ENCODE peak calls at places on chromosomes 3 and 15, in four cellular contexts. R, M, I and Q are unnamed samples.

GRCh38 chr3:196968233-196969000 is at the start of gene PIGZ:
- DNase-seq in R (peak; percentile 90), M (no peak), I (peak; percentile 44), Q (peak; percentile 44)

GRCh38 chr3:64229903-64230302 is 4.6 kb upstream of the PRICKLE2 start:
- DNase-seq in R (no peak), M (no peak), I (no peak), Q (no peak)

GRCh38 chr3:58082047-58082446 is 73.8 kb downstream of the FLNB start:
- DNase-seq in R (no peak), M (peak; percentile 50), I (no peak), Q (peak; percentile 43)

GRCh38 chr3:30263238-30263920 is 343.0 kb upstream of the TGFBR2 start:
- DNase-seq in R (no peak), M (no peak), I (no peak), Q (peak; percentile 16)

GRCh38 chr3:64900916-64901903 is 213.4 kb upstream of the ADAMTS9 start:
- DNase-seq in R (no peak), M (peak; percentile 32), I (no peak), Q (no peak)

GRCh38 chr15:70604671-70605070 is 158.7 kb downstream of the UACA start:
- DNase-seq in R (no peak), M (no peak), I (no peak), Q (no peak)

GRCh38 chr3:10882851-10883250 is 66.8 kb downstream of the SLC6A11 start:
- DNase-seq in R (no peak), M (no peak), I (no peak), Q (no peak)

GRCh38 chr3:99681512-99681911 is 43.1 kb downstream of the COL8A1 start:
- DNase-seq in R (no peak), M (no peak), I (no peak), Q (no peak)

GRCh38 chr3:183502782-183503181 is 52.7 kb downstream of the KLHL6 start:
- DNase-seq in R (no peak), M (no peak), I (no peak), Q (no peak)

GRCh38 chr3:99269606-99270355 is 368.3 kb upstream of the DCBLD2 start:
- DNase-seq in R (no peak), M (peak; percentile 4), I (peak; percentile 25), Q (no peak)

GRCh38 chr15:92226020-92226612 is 167.6 kb upstream of the ST8SIA2 start:
- DNase-seq in R (peak; percentile 15), M (no peak), I (no peak), Q (no peak)

GRCh38 chr3:159904911-159905310 is 83.7 kb upstream of the IL12A start:
- DNase-seq in R (no peak), M (no peak), I (no peak), Q (no peak)

GRCh38 chr3:32551087-32551486 is 19.6 kb downstream of the DYNC1LI1 start:
- DNase-seq in R (no peak), M (no peak), I (no peak), Q (no peak)

GRCh38 chr3:37056826-37057225 is 63.5 kb downstream of the MLH1 start:
- DNase-seq in R (no peak), M (no peak), I (no peak), Q (no peak)

GRCh38 chr3:167673221-167673620 is 19.5 kb upstream of the WDR49 start:
- DNase-seq in R (no peak), M (no peak), I (no peak), Q (no peak)

GRCh38 chr15:95286911-95287769 is 1043.4 kb upstream of the NR2F2 start:
- DNase-seq in R (peak; percentile 14), M (no peak), I (no peak), Q (no peak)

GRCh38 chr3:148625991-148626390 is 71.7 kb upstream of the AGTR1 start:
- DNase-seq in R (no peak), M (no peak), I (no peak), Q (no peak)

GRCh38 chr15:74203914-74204431 is 1.4 kb upstream of the STRA6 start:
- DNase-seq in R (no peak), M (peak; percentile 24), I (no peak), Q (no peak)

GRCh38 chr3:42802876-42803799 is 1.2 kb downstream of the HIGD1A start:
- DNase-seq in R (peak; percentile 16), M (no peak), I (no peak), Q (peak; percentile 31)

GRCh38 chr15:23616536-23616935 is 31.1 kb downstream of the MAGEL2 start:
- DNase-seq in R (no peak), M (no peak), I (no peak), Q (no peak)

GRCh38 chr3:39721076-39721475 is 88.3 kb upstream of the MYRIP start:
- DNase-seq in R (no peak), M (no peak), I (no peak), Q (no peak)

GRCh38 chr3:57383838-57384237 is 91.4 kb upstream of the ASB14 start:
- DNase-seq in R (no peak), M (no peak), I (no peak), Q (no peak)

GRCh38 chr15:49990835-49991540 is 128.0 kb downstream of the ATP8B4 start:
- DNase-seq in R (no peak), M (no peak), I (no peak), Q (no peak)

GRCh38 chr15:45637552-45638033 is 2.8 kb downstream of the SQOR start:
- DNase-seq in R (peak; percentile 85), M (peak; percentile 74), I (peak; percentile 64), Q (peak; percentile 77)

GRCh38 chr3:49902511-49903345 is 945 bp downstream of the MST1R start:
- DNase-seq in R (no peak), M (no peak), I (no peak), Q (no peak)

GRCh38 chr15:71278989-71279756 is 163.9 kb downstream of the THSD4 start:
- DNase-seq in R (no peak), M (no peak), I (peak; percentile 37), Q (no peak)

GRCh38 chr15:84570164-84570692 is 30.6 kb upstream of the ZSCAN2 start:
- DNase-seq in R (peak; percentile 58), M (peak; percentile 42), I (peak; percentile 68), Q (peak; percentile 66)

GRCh38 chr3:54967586-54968244 is 39.9 kb upstream of the LRTM1 start:
- DNase-seq in R (no peak), M (no peak), I (no peak), Q (no peak)

GRCh38 chr15:49438970-49439631 is 16.1 kb downstream of the FGF7 start:
- DNase-seq in R (peak; percentile 4), M (peak; percentile 31), I (no peak), Q (no peak)

GRCh38 chr15:58201536-58201935 is 63.4 kb downstream of the AQP9 start:
- DNase-seq in R (no peak), M (no peak), I (no peak), Q (no peak)

GRCh38 chr3:18223591-18224338 is 201.4 kb downstream of the SATB1 start:
- DNase-seq in R (peak; percentile 38), M (no peak), I (no peak), Q (peak; percentile 6)

GRCh38 chr3:16171009-16171408 is 3.5 kb upstream of the GALNT15 start:
- DNase-seq in R (no peak), M (no peak), I (no peak), Q (no peak)

GRCh38 chr3:52512105-52512504 is 17.0 kb downstream of the STAB1 start:
- DNase-seq in R (no peak), M (no peak), I (no peak), Q (no peak)

GRCh38 chr3:52507359-52507758 is 12.2 kb downstream of the STAB1 start:
- DNase-seq in R (no peak), M (no peak), I (no peak), Q (no peak)

GRCh38 chr3:52512727-52513126 is 17.6 kb downstream of the STAB1 start:
- DNase-seq in R (no peak), M (no peak), I (no peak), Q (no peak)

GRCh38 chr3:52511509-52511908 is 16.4 kb downstream of the STAB1 start:
- DNase-seq in R (no peak), M (no peak), I (no peak), Q (no peak)

DNA sequence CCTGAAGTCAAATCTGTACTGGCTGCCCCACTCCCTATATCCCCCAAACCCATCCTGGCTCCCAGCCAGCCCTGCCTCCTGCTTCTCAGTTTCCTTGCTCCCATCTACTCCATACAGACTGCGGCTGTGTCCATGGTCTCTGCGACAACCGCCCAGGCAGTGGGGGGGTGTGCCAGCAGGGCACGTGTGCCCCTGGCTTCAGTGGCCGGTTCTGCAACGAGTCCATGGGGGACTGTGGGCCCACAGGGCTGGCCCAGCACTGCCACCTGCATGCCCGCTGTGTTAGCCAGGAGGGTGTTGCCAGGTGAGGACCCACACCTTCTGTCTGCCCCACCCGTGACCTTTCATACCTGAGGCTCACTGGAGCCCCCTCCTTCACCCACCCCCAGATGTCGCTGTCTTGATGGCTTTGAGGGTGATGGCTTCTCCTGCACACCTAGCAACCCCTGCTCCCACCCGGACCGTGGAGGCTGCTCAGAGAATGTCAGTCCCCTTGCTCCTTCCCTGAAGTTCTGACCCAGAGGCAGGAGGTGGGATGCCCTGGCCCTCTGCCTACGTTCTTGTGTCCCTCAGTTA is 14.7 kb downstream of the STAB1 start:
- DNase-seq in R (no peak), M (no peak), I (no peak), Q (no peak)
- TF ChIP-seq CTCF in R (no peak), M (no peak), I (no peak), Q (no peak)

DNA sequence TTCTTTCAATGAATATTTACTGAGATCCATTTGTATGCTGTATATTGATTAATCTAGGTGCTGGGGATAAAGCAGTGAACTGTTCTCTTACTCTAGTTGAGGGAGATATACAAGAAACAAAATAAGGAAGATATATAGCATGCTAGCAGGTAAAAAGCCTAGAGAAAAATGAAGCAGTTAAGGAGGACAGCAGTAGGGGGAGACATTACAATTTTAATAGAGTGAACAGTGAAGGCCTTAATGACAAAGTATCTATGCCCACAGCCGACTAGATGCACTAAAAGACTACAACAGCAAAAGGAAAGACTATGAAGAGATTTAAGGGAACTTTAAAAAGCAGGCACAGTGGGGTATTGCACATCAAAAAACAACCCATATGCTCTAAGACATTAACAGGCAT is 81.4 kb downstream of the XRN1 start:
- DNase-seq in R (no peak), M (no peak), I (no peak), Q (no peak)
- TF ChIP-seq CTCF in R (no peak), M (no peak), I (no peak), Q (no peak)

DNA sequence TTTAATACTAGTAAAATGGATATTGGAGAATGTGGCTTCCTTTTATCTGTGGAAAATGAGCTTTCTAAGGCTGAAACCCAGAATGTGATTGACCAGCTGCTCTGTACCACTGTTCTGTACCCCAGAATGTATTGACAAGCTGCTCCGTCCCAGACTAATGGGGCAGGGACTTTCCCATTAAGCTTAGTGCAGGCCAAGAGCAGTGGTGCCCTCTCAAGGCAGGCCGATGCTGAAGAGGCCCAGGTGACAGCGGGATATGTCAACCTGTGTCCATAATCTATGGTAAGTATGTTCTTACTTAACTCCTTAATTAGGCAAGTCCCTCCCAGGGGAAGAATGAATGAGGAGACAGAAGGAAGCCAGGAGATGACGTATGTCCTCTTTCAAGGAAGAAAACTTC is 31.1 kb downstream of the SGO1 start:
- DNase-seq in R (no peak), M (no peak), I (no peak), Q (no peak)
- TF ChIP-seq CTCF in R (no peak), M (no peak), I (no peak), Q (no peak)

GRCh38 chr3:184584001-184584891 is 22.7 kb downstream of the EPHB3 start:
- DNase-seq in R (no peak), M (no peak), I (no peak), Q (no peak)
- TF ChIP-seq CTCF in R (no peak), M (no peak), I (no peak), Q (peak; percentile 41)